ENCODE peak calls at places on chromosomes 4 and X, in six cellular contexts. P is H1, U is heart right ventricle, Z is transverse colon, D is cardiac fibroblast, L is ovary. E is an unnamed sample.

GRCh38 chr4:128823025-128823661 is 13.6 kb downstream of the JADE1 start:
- DNase-seq in P (no peak), U (no peak), Z (no peak), D (peak), L (no peak), E (no peak)

GRCh38 chr4:76282941-76283689 is 23.4 kb upstream of the STBD1 start:
- DNase-seq in P (no peak), U (no peak), Z (no peak), D (no peak), L (no peak), E (no peak)

GRCh38 chr4:57080781-57081650 is 29.2 kb downstream of the IGFBP7 start:
- DNase-seq in P (no peak), U (no peak), Z (no peak), D (peak), L (no peak), E (no peak)

GRCh38 chr4:27412617-27413016 is 552.0 kb downstream of the STIM2 start:
- DNase-seq in P (no peak), U (no peak), Z (no peak), D (no peak), L (no peak), E (no peak)

GRCh38 chrX:37672563-37672962 is 13.0 kb upstream of the XK start:
- DNase-seq in P (no peak), U (no peak), Z (no peak), D (no peak), L (no peak), E (no peak)

GRCh38 chr4:822361-823092 is 3.4 kb downstream of the CPLX1 start:
- DNase-seq in P (no peak), U (no peak), Z (no peak), D (no peak), L (no peak), E (no peak)

GRCh38 chrX:153741446-153741845 is 16.8 kb downstream of the ABCD1 start:
- DNase-seq in P (no peak), U (no peak), Z (no peak), D (no peak), L (no peak), E (no peak)

GRCh38 chrX:20427173-20427770 is 160.6 kb upstream of the RPS6KA3 start:
- DNase-seq in P (no peak), U (no peak), Z (no peak), D (no peak), L (no peak), E (no peak)

GRCh38 chr4:2042947-2043395 is 16.2 kb upstream of the NAT8L start:
- DNase-seq in P (no peak), U (no peak), Z (no peak), D (no peak), L (no peak), E (no peak)

GRCh38 chrX:39815621-39816020 is 282.1 kb downstream of the BCOR start:
- DNase-seq in P (no peak), U (no peak), Z (no peak), D (peak), L (no peak), E (no peak)

GRCh38 chrX:39750246-39750790 is 347.4 kb downstream of the BCOR start:
- DNase-seq in P (no peak), U (no peak), Z (no peak), D (no peak), L (no peak), E (no peak)

GRCh38 chrX:134460861-134461218 is 875 bp downstream of the HPRT1 start:
- DNase-seq in P (no peak), U (no peak), Z (no peak), D (peak), L (no peak), E (no peak)

GRCh38 chr4:10055871-10056270 is 34.6 kb upstream of the SLC2A9 start:
- DNase-seq in P (no peak), U (no peak), Z (no peak), D (peak), L (no peak), E (no peak)

GRCh38 chr4:145936142-145937020 is 2.2 kb downstream of the ZNF827 start:
- DNase-seq in P (no peak), U (peak), Z (peak), D (peak), L (peak), E (peak)

GRCh38 chrX:37722595-37722994 is 37.0 kb downstream of the XK start:
- DNase-seq in P (no peak), U (no peak), Z (no peak), D (no peak), L (no peak), E (no peak)

GRCh38 chrX:150508018-150508417 is 60.4 kb upstream of the MTM1 start:
- DNase-seq in P (no peak), U (no peak), Z (no peak), D (no peak), L (peak), E (no peak)

GRCh38 chr4:54281060-54281781 is 52.1 kb downstream of the PDGFRA start:
- DNase-seq in P (no peak), U (peak), Z (peak), D (peak), L (peak), E (peak)

GRCh38 chrX:98398542-98398941 is 1514.8 kb downstream of the RPA4 start:
- DNase-seq in P (no peak), U (no peak), Z (no peak), D (no peak), L (no peak), E (no peak)

GRCh38 chrX:118352566-118352965 is 6.7 kb downstream of the WDR44 start:
- DNase-seq in P (no peak), U (no peak), Z (no peak), D (no peak), L (no peak), E (no peak)

GRCh38 chr4:78213218-78213617 is 156.1 kb downstream of the FRAS1 start:
- DNase-seq in P (no peak), U (no peak), Z (peak), D (no peak), L (no peak), E (no peak)

GRCh38 chrX:70176938-70177533 is at the start of gene DGAT2L6:
- DNase-seq in P (no peak), U (no peak), Z (no peak), D (peak), L (no peak), E (no peak)

GRCh38 chr4:83548151-83548905 is 12.4 kb downstream of the GPAT3 start:
- DNase-seq in P (peak), U (peak), Z (peak), D (peak), L (peak), E (no peak)

GRCh38 chrX:97446298-97446882 is 562.7 kb downstream of the RPA4 start:
- DNase-seq in P (no peak), U (no peak), Z (no peak), D (peak), L (no peak), E (no peak)

GRCh38 chr4:186885289-186885688 is 161.6 kb upstream of the FAT1 start:
- DNase-seq in P (no peak), U (no peak), Z (no peak), D (no peak), L (no peak), E (no peak)

GRCh38 chr4:84583871-84584373 is 995 bp downstream of the CDS1 start:
- DNase-seq in P (no peak), U (no peak), Z (no peak), D (peak), L (no peak), E (no peak)

GRCh38 chrX:144275403-144275802 is 391.5 kb downstream of the UBE2NL start:
- DNase-seq in P (no peak), U (no peak), Z (no peak), D (no peak), L (no peak), E (no peak)

GRCh38 chrX:131287556-131288179 is 1.4 kb downstream of the IGSF1 start:
- DNase-seq in P (no peak), U (no peak), Z (no peak), D (no peak), L (no peak), E (no peak)

GRCh38 chrX:106912864-106913263 is 7.3 kb upstream of the CLDN2 start:
- DNase-seq in P (no peak), U (no peak), Z (no peak), D (peak), L (no peak), E (no peak)

GRCh38 chr4:3523146-3523627 is 9.0 kb downstream of the LRPAP1 start:
- DNase-seq in P (no peak), U (peak), Z (no peak), D (no peak), L (peak), E (no peak)

GRCh38 chrX:25156323-25156722 is 140.6 kb upstream of the ARX start:
- DNase-seq in P (no peak), U (no peak), Z (no peak), D (peak), L (no peak), E (no peak)

GRCh38 chr4:153143527-153144348 is 60.5 kb upstream of the TRIM2 start:
- DNase-seq in P (no peak), U (no peak), Z (peak), D (peak), L (no peak), E (peak)

GRCh38 chr4:74667944-74668343 is 126.4 kb downstream of the BTC start:
- DNase-seq in P (no peak), U (no peak), Z (no peak), D (no peak), L (no peak), E (no peak)

GRCh38 chrX:16212024-16212423 is 44.7 kb downstream of the MAGEB17 start:
- DNase-seq in P (no peak), U (no peak), Z (no peak), D (peak), L (no peak), E (no peak)

GRCh38 chrX:49157194-49157593 is 5.4 kb upstream of the MAGIX start:
- DNase-seq in P (no peak), U (no peak), Z (no peak), D (no peak), L (no peak), E (no peak)

GRCh38 chr4:78764498-78764961 is 11.6 kb upstream of the BMP2K start:
- DNase-seq in P (no peak), U (no peak), Z (no peak), D (peak), L (no peak), E (no peak)

GRCh38 chr4:83010111-83010521 is 507 bp downstream of the LIN54 start:
- DNase-seq in P (no peak), U (no peak), Z (no peak), D (peak), L (no peak), E (no peak)

DNA sequence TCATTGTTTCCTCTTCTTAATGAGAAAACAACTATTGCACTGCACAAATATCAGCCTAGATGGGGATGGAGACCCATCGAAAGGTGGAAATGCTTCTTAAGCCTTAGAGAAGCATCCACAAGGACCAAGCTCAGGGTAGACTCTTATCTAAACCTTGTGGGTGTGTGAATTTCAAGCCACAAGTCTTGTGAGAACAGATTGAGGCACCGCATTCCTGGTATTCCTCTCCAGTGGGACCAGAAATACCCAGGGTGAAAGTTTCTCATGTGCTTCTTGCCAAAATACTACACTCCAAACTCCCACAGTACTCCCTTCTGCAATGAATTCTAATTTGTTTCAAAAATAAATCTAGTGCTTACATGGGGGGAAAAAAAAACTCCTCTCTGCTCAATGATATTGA is 375.6 kb downstream of the PDGFC start:
- DNase-seq in P (no peak), U (no peak), Z (no peak), D (peak), L (no peak), E (no peak)
- TF ChIP-seq CTCF in P (no peak), U (no peak), Z (no peak), D (no peak), L (no peak), E (no peak)

DNA sequence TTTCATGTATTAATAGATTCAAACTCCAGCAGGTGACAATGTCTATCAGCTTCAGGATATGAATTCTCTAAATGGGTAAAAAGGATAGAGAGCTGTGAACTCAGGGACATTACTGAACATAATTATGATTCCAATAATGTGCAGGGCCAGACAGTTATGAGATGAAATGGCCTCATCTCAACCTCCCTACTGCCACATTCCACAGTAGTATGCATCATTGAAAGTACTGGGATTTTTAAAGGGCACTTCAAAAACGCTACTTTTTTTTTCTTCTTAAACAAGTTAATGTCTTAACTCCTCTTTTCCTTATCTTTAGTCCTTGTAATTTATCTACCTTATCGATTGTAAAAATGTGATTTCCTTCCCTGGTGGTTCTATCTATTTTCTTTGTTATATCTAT is 202.0 kb downstream of the APBB2 start:
- DNase-seq in P (no peak), U (no peak), Z (no peak), D (peak), L (no peak), E (no peak)
- TF ChIP-seq CTCF in P (no peak), U (no peak), Z (no peak), D (no peak), L (no peak), E (no peak)

GRCh38 chr4:25939330-25939729 is 25.3 kb downstream of the SMIM20 start:
- DNase-seq in P (no peak), U (no peak), Z (no peak), D (peak), L (no peak), E (no peak)
- TF ChIP-seq CTCF in P (no peak), U (no peak), Z (no peak), D (peak), L (no peak), E (peak)

DNA sequence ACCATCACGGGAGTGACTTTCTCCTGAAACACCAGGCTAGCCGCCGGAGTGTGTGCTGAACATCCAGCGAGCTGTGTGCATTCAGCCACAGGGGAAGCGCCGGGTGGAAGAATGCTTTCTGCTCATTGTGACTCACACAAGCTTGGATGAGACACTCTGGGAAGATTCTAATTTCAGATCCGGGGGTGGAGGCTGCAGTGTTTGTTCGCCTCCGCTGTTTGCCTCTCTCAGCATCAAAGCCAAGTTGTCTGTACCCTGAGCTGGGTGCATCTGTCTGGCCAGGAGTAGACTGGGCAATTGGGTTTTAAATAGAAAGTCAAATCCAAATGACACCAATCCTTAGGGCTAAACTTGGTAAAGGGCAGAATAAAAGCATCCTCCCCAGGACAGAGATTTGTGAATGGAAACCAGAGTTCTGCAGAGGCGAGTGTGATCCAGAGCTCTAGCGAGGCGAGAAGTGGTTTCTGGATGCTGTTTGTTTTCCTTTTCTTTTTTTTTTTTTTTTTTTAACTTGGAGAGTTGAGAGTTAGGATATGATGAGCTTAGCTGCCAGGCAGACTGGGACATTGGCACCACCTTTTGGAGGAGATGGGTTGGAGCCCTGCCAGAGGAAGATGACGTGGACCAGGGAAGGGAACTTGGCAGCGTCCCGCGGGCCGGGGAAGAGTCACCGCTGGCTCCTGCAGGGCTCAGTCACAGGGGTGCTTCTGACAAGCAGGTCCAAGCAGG is 196.0 kb upstream of the PSAPL1 start:
- DNase-seq in P (no peak), U (peak), Z (no peak), D (peak), L (peak), E (no peak)
- TF ChIP-seq CTCF in P (no peak), U (no peak), Z (no peak), D (no peak), L (no peak), E (no peak)

DNA sequence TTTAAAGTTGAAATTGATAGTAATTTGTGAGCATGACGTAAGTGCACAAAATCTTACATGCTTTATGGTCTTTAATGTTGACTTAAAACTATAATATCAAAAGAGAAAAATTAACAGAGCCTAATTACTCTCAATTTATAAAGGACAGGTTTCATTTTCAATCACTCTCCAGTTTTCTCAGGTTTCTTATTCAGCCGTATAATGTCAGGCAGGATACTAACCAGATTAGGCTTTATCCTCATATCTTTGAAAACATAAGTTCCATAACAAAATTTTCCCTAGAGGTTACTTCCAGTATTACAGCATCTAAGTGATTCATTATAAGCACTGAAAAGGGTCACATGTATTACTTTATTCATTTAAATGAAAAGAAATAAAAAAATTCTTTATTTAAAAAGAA is 492.1 kb downstream of the PACRGL start:
- DNase-seq in P (no peak), U (no peak), Z (no peak), D (no peak), L (no peak), E (no peak)
- TF ChIP-seq CTCF in P (no peak), U (no peak), Z (no peak), D (no peak), L (no peak), E (peak)

DNA sequence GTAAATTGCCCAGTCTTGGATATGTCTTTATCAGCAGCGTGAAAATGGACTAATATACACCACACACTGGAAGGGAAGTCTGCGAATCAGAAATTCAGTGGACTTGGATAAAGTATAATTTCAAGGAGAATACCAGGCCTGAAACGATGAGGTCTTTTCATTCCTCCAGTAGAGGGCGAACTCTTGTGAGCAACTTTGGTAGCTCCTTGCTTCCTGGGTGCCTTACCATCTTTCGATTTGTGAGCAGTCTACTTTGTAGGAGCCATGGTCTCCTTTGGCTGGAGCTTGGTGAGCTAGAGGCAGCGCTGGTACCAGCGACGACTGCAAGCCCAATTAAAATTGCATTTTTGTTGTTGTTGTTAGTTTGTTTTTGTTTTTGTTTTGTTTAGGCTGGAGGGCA is 791.9 kb downstream of the FAT4 start:
- DNase-seq in P (no peak), U (no peak), Z (no peak), D (peak), L (no peak), E (no peak)
- TF ChIP-seq CTCF in P (peak), U (no peak), Z (no peak), D (no peak), L (no peak), E (peak)

GRCh38 chrX:109826954-109827708 is 94.1 kb upstream of the ACSL4 start:
- DNase-seq in P (no peak), U (no peak), Z (no peak), D (peak), L (no peak), E (no peak)
- TF ChIP-seq CTCF in P (no peak), U (no peak), Z (no peak), D (no peak), L (no peak), E (no peak)

DNA sequence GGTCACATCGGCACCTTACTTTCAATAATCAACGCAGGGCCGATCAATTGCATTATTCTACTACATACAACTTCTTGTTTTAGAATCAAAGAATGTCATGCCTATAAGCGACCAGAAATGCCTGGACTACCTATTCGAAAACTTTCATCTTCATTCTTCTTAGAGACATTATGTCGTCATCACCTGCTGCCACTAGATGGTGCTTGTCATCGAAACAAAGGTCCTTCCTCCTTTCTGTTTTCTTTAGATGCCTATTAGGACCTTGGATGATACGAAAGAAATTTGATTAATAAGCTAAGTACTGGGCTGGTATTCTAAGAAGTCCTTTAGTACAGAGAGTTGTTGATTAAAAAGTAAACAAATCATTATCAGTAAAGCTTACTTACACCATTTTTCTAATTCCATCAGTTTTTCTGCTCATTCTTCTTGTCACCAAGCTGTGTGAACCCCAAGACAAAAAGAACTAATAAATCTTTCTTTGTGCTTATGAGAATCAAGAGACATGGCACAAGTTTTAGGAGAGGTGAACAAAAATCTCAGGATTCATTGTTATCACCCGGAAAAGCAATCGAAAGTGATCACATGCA is 154.5 kb upstream of the SLC4A4 start:
- DNase-seq in P (no peak), U (peak), Z (peak), D (peak), L (peak), E (peak)
- TF ChIP-seq CTCF in P (peak), U (peak), Z (peak), D (peak), L (peak), E (peak)

E was measured in glutamatergic neuron.